ENCODE peak calls at places on chromosome X, in six cellular contexts. M is K562, Z is H1, K is GM12891, O is HepG2, W is GM12878. E is an unnamed sample.

GRCh38 chrX:150587585-150588503 is 19.4 kb downstream of the MTM1 start:
- DNase-seq in O (no peak), M (peak), K (no peak), W (no peak), Z (no peak), E (no peak)

GRCh38 chrX:78945186-78945912 is at the start of gene P2RY10:
- DNase-seq in O (no peak), W (peak), K (no peak), Z (no peak), M (no peak), E (no peak)

GRCh38 chrX:153777261-153778090 is 3.4 kb upstream of the SRPK3 start:
- DNase-seq in O (no peak), W (no peak), K (no peak), M (no peak), Z (no peak), E (no peak)

GRCh38 chrX:132744470-132744869 is 214.0 kb downstream of the HS6ST2 start:
- DNase-seq in W (no peak), Z (no peak), K (no peak), M (no peak), O (peak), E (no peak)

GRCh38 chrX:69618803-69619202 is 2.9 kb downstream of the EDA start:
- DNase-seq in M (no peak), K (no peak), O (peak), W (no peak), Z (no peak), E (no peak)

GRCh38 chrX:135625995-135626394 is 87.4 kb upstream of the CT45A1 start:
- DNase-seq in W (no peak), M (peak), O (peak), K (no peak), Z (peak), E (no peak)

GRCh38 chrX:40632199-40632598 is 9.0 kb downstream of the MPC1L start:
- DNase-seq in O (no peak), W (no peak), Z (no peak), M (no peak), K (no peak), E (no peak)

GRCh38 chrX:107628662-107629532 is 587 bp downstream of the PRPS1 start:
- DNase-seq in K (peak), M (peak), W (no peak), O (peak), Z (peak), E (peak)

GRCh38 chrX:53250556-53250955 is 25.5 kb upstream of the KDM5C start:
- DNase-seq in W (no peak), O (no peak), K (no peak), Z (no peak), M (no peak), E (no peak)

GRCh38 chrX:105552395-105552794 is 269.9 kb upstream of the NRK start:
- DNase-seq in O (no peak), M (no peak), K (no peak), Z (no peak), W (no peak), E (no peak)

GRCh38 chrX:108186811-108187210 is 95.2 kb downstream of the ATG4A start:
- DNase-seq in K (no peak), W (no peak), Z (no peak), O (peak), M (no peak), E (no peak)

GRCh38 chrX:150508461-150509367 is 59.7 kb upstream of the MTM1 start:
- DNase-seq in W (no peak), M (no peak), Z (no peak), O (no peak), K (no peak), E (no peak)

GRCh38 chrX:132664273-132664672 is 175.4 kb upstream of the MBNL3 start:
- DNase-seq in O (no peak), M (no peak), Z (no peak), W (no peak), K (no peak), E (no peak)

GRCh38 chrX:1093112-1093511 is 119.3 kb downstream of the CRLF2 start:
- DNase-seq in M (no peak), K (no peak), W (no peak), Z (no peak), O (no peak), E (no peak)

GRCh38 chrX:12686324-12686723 is 104.9 kb upstream of the PRPS2 start:
- DNase-seq in W (no peak), K (no peak), M (no peak), Z (no peak), O (no peak), E (no peak)

GRCh38 chrX:67545772-67546495 is 2.1 kb downstream of the AR start:
- DNase-seq in O (no peak), Z (peak), M (no peak), W (no peak), K (no peak), E (no peak)

GRCh38 chrX:11438767-11439166 is 145.6 kb downstream of the AMELX start:
- DNase-seq in K (no peak), M (no peak), W (no peak), O (no peak), Z (no peak), E (no peak)

GRCh38 chrX:45740291-45740690 is 539.6 kb upstream of the DIPK2B start:
- DNase-seq in K (no peak), O (no peak), M (no peak), W (no peak), Z (no peak), E (no peak)

GRCh38 chrX:23765449-23765848 is 17.5 kb upstream of the SAT1 start:
- DNase-seq in Z (no peak), O (no peak), M (no peak), W (no peak), K (no peak), E (no peak)

GRCh38 chrX:119685225-119686066 is 7.5 kb downstream of the SEPTIN6 start:
- DNase-seq in W (no peak), M (no peak), Z (no peak), K (no peak), O (no peak), E (no peak)

GRCh38 chrX:154029439-154029838 is 9.7 kb upstream of the IRAK1 start:
- DNase-seq in K (no peak), O (no peak), Z (no peak), W (no peak), M (no peak), E (no peak)

GRCh38 chrX:96386325-96386724 is 298.3 kb upstream of the DIAPH2 start:
- DNase-seq in Z (no peak), W (no peak), K (no peak), M (no peak), O (no peak), E (no peak)

GRCh38 chrX:110418220-110418856 is 59.7 kb downstream of the RTL9 start:
- DNase-seq in Z (no peak), W (no peak), O (no peak), M (peak), K (no peak), E (no peak)

GRCh38 chrX:8728932-8729331 is 3.0 kb downstream of the ANOS1 start:
- DNase-seq in W (no peak), M (no peak), O (no peak), Z (no peak), K (no peak), E (no peak)

GRCh38 chrX:9597361-9598035 is 132.6 kb downstream of the TBL1X start:
- DNase-seq in Z (no peak), O (no peak), W (no peak), K (no peak), M (no peak), E (no peak)

GRCh38 chrX:43716696-43717095 is 60.6 kb downstream of the MAOA start:
- DNase-seq in Z (no peak), M (no peak), W (no peak), K (no peak), O (no peak), E (no peak)

GRCh38 chrX:50698944-50699343 is 115.0 kb downstream of the SHROOM4 start:
- DNase-seq in K (no peak), Z (no peak), O (no peak), W (no peak), M (no peak), E (no peak)

GRCh38 chrX:27555514-27555913 is 34.6 kb upstream of the DCAF8L2 start:
- DNase-seq in W (no peak), M (no peak), K (no peak), Z (no peak), O (peak), E (no peak)

GRCh38 chrX:133089411-133089810 is 7.5 kb downstream of the USP26 start:
- DNase-seq in K (no peak), W (no peak), Z (no peak), O (no peak), M (no peak), E (no peak)

GRCh38 chrX:71912156-71912555 is 1.5 kb downstream of the NHSL2 start:
- DNase-seq in M (no peak), W (no peak), K (no peak), Z (no peak), O (no peak), E (no peak)

GRCh38 chrX:20215565-20215964 is 51.1 kb downstream of the RPS6KA3 start:
- DNase-seq in Z (no peak), K (no peak), W (no peak), O (no peak), M (no peak), E (no peak)

GRCh38 chrX:118254611-118255010 is 91.3 kb upstream of the WDR44 start:
- DNase-seq in O (peak), K (no peak), W (peak), Z (peak), M (peak), E (peak)

GRCh38 chrX:151902813-151903591 is 9.7 kb upstream of the MAGEA4 start:
- DNase-seq in W (no peak), K (no peak), Z (no peak), M (no peak), O (peak), E (no peak)

GRCh38 chrX:69076084-69076483 is 89.2 kb downstream of the PJA1 start:
- DNase-seq in O (no peak), Z (no peak), W (no peak), M (no peak), K (no peak), E (no peak)

GRCh38 chrX:124211312-124211942 is 121.0 kb upstream of the TEX13D start:
- DNase-seq in W (no peak), Z (no peak), O (peak), K (no peak), M (peak), E (no peak)

GRCh38 chrX:134444681-134445080 is 15.3 kb upstream of the HPRT1 start:
- DNase-seq in M (no peak), Z (no peak), O (no peak), K (no peak), W (no peak), E (no peak)

GRCh38 chrX:12972239-12972638 is 2.7 kb upstream of the TMSB4X start:
- DNase-seq in O (no peak), K (no peak), W (no peak), Z (no peak), M (no peak), E (no peak)

GRCh38 chrX:45110494-45110893 is 90.2 kb downstream of the DIPK2B start:
- DNase-seq in W (no peak), K (no peak), M (no peak), Z (no peak), O (no peak), E (no peak)

GRCh38 chrX:69128573-69128972 is 36.7 kb downstream of the PJA1 start:
- DNase-seq in K (no peak), M (no peak), W (no peak), O (no peak), Z (peak), E (no peak)

GRCh38 chrX:35046646-35047231 is 104.1 kb downstream of the FAM47B start:
- DNase-seq in O (no peak), M (no peak), K (no peak), W (no peak), Z (no peak), E (no peak)
- TF ChIP-seq POLR2AphosphoS5 in O (no peak), M (no peak), K (no peak), W (no peak), Z (no peak), E (no peak)

GRCh38 chrX:129698150-129698549 is 40.6 kb upstream of the XPNPEP2 start:
- DNase-seq in K (no peak), W (no peak), M (no peak), O (peak), Z (no peak), E (no peak)

GRCh38 chrX:129705377-129705925 is 33.3 kb upstream of the XPNPEP2 start:
- DNase-seq in W (no peak), K (no peak), M (no peak), Z (no peak), O (no peak), E (no peak)

GRCh38 chrX:129700536-129700935 is 38.2 kb upstream of the XPNPEP2 start:
- DNase-seq in O (no peak), K (no peak), W (no peak), M (no peak), Z (no peak), E (no peak)

GRCh38 chrX:129704491-129704890 is 34.3 kb upstream of the XPNPEP2 start:
- DNase-seq in Z (no peak), W (no peak), K (no peak), M (no peak), O (no peak), E (no peak)

DNA sequence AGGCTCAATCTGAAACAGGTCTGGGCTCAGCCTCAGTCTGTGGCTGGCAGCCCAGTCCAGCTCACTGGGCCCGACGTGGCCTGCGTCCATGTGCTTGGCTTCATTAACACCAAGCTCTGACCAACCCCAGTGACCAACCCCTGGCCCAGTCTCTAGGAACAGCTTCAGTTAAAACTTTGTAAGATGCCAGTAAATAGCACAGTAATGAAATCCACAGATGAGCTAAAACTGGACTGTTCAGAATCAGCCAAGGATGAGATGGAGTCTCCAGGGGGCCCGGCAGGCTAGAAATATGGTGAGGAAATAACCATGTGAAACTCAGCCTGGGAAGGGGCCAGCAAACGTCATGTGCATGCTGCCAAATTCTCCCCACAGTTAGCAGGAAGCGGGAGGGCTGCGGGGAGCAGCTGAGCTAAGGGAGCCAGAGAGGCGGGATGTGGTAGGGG is 37.1 kb upstream of the XPNPEP2 start:
- DNase-seq in Z (no peak), M (no peak), O (no peak), K (no peak), W (no peak), E (no peak)
- TF ChIP-seq TAF1 in Z (no peak), M (no peak), O (no peak), K (no peak), W (no peak), E (no peak)

DNA sequence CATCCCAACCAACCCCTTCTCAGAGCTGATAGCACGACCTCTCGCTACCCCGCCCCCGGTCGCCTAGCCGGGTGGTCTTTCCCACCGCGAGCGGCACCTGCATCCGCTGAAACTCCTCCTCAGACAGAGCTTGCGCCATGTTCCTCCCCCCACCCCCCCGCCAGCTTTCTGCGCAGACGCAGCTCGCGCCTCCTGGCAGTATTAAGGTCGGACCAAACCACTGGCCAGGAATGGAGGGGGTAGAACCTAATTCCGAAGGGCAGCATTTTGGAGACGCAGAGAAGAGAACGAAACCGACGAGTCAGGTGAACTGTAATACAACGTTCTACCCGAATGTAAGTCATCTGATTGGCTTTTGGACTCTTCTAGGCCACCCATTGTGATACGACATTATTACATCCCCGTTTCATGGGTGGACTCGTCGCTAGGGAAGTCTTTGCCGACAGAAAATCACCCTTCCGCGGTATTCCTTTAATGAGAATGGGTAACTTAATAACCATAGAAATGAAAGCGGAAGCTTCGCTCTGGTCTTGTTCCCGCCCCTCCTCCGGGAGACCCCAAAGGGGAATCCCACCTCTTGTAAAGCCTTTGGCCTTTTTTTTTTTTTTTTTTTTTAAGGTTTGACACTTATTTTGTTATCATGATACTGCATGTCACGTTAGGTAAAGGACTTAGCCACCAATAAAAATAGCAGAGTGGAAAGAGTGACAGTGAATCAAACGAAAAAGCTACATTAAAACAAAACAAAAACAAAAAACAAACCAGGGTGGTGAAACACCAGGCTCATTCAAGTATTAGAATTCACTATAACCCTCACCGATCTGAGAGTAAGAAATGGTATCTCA is at the start of gene GRIPAP1:
- DNase-seq in M (peak), K (peak), O (peak), W (peak), Z (peak), E (peak)
- TF ChIP-seq POLR2A in M (peak), K (peak), O (no peak), W (peak), Z (peak), E (peak)

GRCh38 chrX:155055494-155055893 is 15.4 kb downstream of the CMC4 start:
- DNase-seq in M (no peak), Z (no peak), K (no peak), W (no peak), O (no peak), E (no peak)

GRCh38 chrX:155056471-155056870 is 14.5 kb downstream of the CMC4 start:
- DNase-seq in O (no peak), M (no peak), K (no peak), Z (no peak), W (no peak), E (no peak)

GRCh38 chrX:155053656-155054055 is 17.3 kb downstream of the CMC4 start:
- DNase-seq in W (no peak), Z (no peak), K (no peak), M (no peak), O (no peak), E (no peak)

GRCh38 chrX:155054255-155054654 is 16.7 kb downstream of the CMC4 start:
- DNase-seq in M (no peak), W (no peak), Z (no peak), O (no peak), K (no peak), E (no peak)

GRCh38 chrX:155056877-155057792 is 13.8 kb downstream of the CMC4 start:
- DNase-seq in Z (peak), W (peak), K (no peak), O (peak), M (peak), E (peak)
- TF ChIP-seq POLR2AphosphoS5 in Z (peak), W (peak), K (no peak), O (no peak), M (no peak), E (peak)